ENCODE peak calls at places on chromosomes 5 and 9, in four cellular contexts. One of them, this sample, is unnamed.

GRCh38 chr9:118192807-118193206 is 488.6 kb downstream of the TLR4 start:
- DNase-seq in PC-9: no peak
- DNase-seq in GM20000: no peak
- DNase-seq in bronchial epithelial cell: no peak
- DNase-seq in this sample: no peak

GRCh38 chr9:137638680-137639079 is 19.9 kb downstream of the EHMT1 start:
- DNase-seq in PC-9: no peak
- DNase-seq in GM20000: no peak
- DNase-seq in bronchial epithelial cell: no peak
- DNase-seq in this sample: no peak

GRCh38 chr5:60161340-60161934 is 267.9 kb upstream of the PDE4D start:
- DNase-seq in PC-9: peak
- DNase-seq in GM20000: peak
- DNase-seq in bronchial epithelial cell: peak
- DNase-seq in this sample: peak

GRCh38 chr5:178310130-178310865 is 77.7 kb upstream of the PHYKPL start:
- DNase-seq in PC-9: no peak
- DNase-seq in GM20000: no peak
- DNase-seq in bronchial epithelial cell: no peak
- DNase-seq in this sample: no peak

GRCh38 chr9:70485273-70485858 is 70.9 kb upstream of the KLF9 start:
- DNase-seq in PC-9: no peak
- DNase-seq in GM20000: no peak
- DNase-seq in bronchial epithelial cell: no peak
- DNase-seq in this sample: no peak

GRCh38 chr5:29367176-29367833 is 1826.2 kb upstream of the CDH6 start:
- DNase-seq in PC-9: no peak
- DNase-seq in GM20000: no peak
- DNase-seq in bronchial epithelial cell: no peak
- DNase-seq in this sample: no peak

GRCh38 chr9:86434039-86434726 is 80.0 kb upstream of the TUT7 start:
- DNase-seq in PC-9: peak
- DNase-seq in GM20000: peak
- DNase-seq in bronchial epithelial cell: peak
- DNase-seq in this sample: peak

GRCh38 chr9:2622361-2623045 is 916 bp downstream of the VLDLR start:
- DNase-seq in PC-9: peak
- DNase-seq in GM20000: peak
- DNase-seq in bronchial epithelial cell: peak
- DNase-seq in this sample: peak

GRCh38 chr5:38809388-38810359 is 36.1 kb upstream of the OSMR start:
- DNase-seq in PC-9: peak
- DNase-seq in GM20000: peak
- DNase-seq in bronchial epithelial cell: peak
- DNase-seq in this sample: peak

GRCh38 chr5:95907740-95908706 is 53.6 kb downstream of the ELL2 start:
- DNase-seq in PC-9: no peak
- DNase-seq in GM20000: no peak
- DNase-seq in bronchial epithelial cell: no peak
- DNase-seq in this sample: no peak

GRCh38 chr5:151772868-151773561 is 1.3 kb downstream of the G3BP1 start:
- DNase-seq in PC-9: no peak
- DNase-seq in GM20000: no peak
- DNase-seq in bronchial epithelial cell: peak
- DNase-seq in this sample: no peak

GRCh38 chr5:36301858-36302603 is at the start of gene RANBP3L:
- DNase-seq in PC-9: no peak
- DNase-seq in GM20000: no peak
- DNase-seq in bronchial epithelial cell: peak
- DNase-seq in this sample: peak

GRCh38 chr5:149289307-149289706 is 17.6 kb downstream of the AFAP1L1 start:
- DNase-seq in PC-9: no peak
- DNase-seq in GM20000: no peak
- DNase-seq in bronchial epithelial cell: no peak
- DNase-seq in this sample: no peak

GRCh38 chr5:145483211-145483610 is 351.9 kb downstream of the PRELID2 start:
- DNase-seq in PC-9: no peak
- DNase-seq in GM20000: no peak
- DNase-seq in bronchial epithelial cell: peak
- DNase-seq in this sample: no peak

GRCh38 chr9:137970098-137970497 is 92.5 kb downstream of the CACNA1B start:
- DNase-seq in PC-9: no peak
- DNase-seq in GM20000: no peak
- DNase-seq in bronchial epithelial cell: no peak
- DNase-seq in this sample: peak

GRCh38 chr9:70156729-70157128 is 102.0 kb upstream of the SMC5 start:
- DNase-seq in PC-9: no peak
- DNase-seq in GM20000: no peak
- DNase-seq in bronchial epithelial cell: no peak
- DNase-seq in this sample: no peak

GRCh38 chr5:134247411-134247810 is 21.5 kb upstream of the PPP2CA start:
- DNase-seq in PC-9: peak
- DNase-seq in GM20000: no peak
- DNase-seq in bronchial epithelial cell: peak
- DNase-seq in this sample: no peak

GRCh38 chr5:134559672-134560071 is 34.2 kb downstream of the JADE2 start:
- DNase-seq in PC-9: no peak
- DNase-seq in GM20000: no peak
- DNase-seq in bronchial epithelial cell: no peak
- DNase-seq in this sample: no peak

GRCh38 chr5:173534031-173534430 is 82.4 kb downstream of the BOD1 start:
- DNase-seq in PC-9: no peak
- DNase-seq in GM20000: no peak
- DNase-seq in bronchial epithelial cell: no peak
- DNase-seq in this sample: no peak

GRCh38 chr5:125348221-125348692 is 601.8 kb upstream of the ZNF608 start:
- DNase-seq in PC-9: no peak
- DNase-seq in GM20000: no peak
- DNase-seq in bronchial epithelial cell: no peak
- DNase-seq in this sample: no peak

GRCh38 chr9:14692536-14692917 is 705 bp downstream of the ZDHHC21 start:
- DNase-seq in PC-9: no peak
- DNase-seq in GM20000: no peak
- DNase-seq in bronchial epithelial cell: no peak
- DNase-seq in this sample: no peak

GRCh38 chr5:36177715-36178556 is 26.0 kb downstream of the SKP2 start:
- DNase-seq in PC-9: peak
- DNase-seq in GM20000: no peak
- DNase-seq in bronchial epithelial cell: peak
- DNase-seq in this sample: peak

GRCh38 chr9:115042781-115043509 is 75.0 kb downstream of the TNC start:
- DNase-seq in PC-9: no peak
- DNase-seq in GM20000: peak
- DNase-seq in bronchial epithelial cell: no peak
- DNase-seq in this sample: peak

GRCh38 chr5:95808686-95809413 is 13.7 kb downstream of the GLRX start:
- DNase-seq in PC-9: no peak
- DNase-seq in GM20000: peak
- DNase-seq in bronchial epithelial cell: no peak
- DNase-seq in this sample: peak

GRCh38 chr9:135224921-135225541 is 137.6 kb downstream of the OLFM1 start:
- DNase-seq in PC-9: no peak
- DNase-seq in GM20000: no peak
- DNase-seq in bronchial epithelial cell: no peak
- DNase-seq in this sample: no peak

GRCh38 chr5:64827703-64828102 is 59.0 kb downstream of the CWC27 start:
- DNase-seq in PC-9: no peak
- DNase-seq in GM20000: no peak
- DNase-seq in bronchial epithelial cell: no peak
- DNase-seq in this sample: no peak

GRCh38 chr5:122864400-122864799 is 19.0 kb downstream of the SNX24 start:
- DNase-seq in PC-9: no peak
- DNase-seq in GM20000: no peak
- DNase-seq in bronchial epithelial cell: no peak
- DNase-seq in this sample: no peak

GRCh38 chr9:7782390-7783120 is 17.0 kb downstream of the DMAC1 start:
- DNase-seq in PC-9: no peak
- DNase-seq in GM20000: no peak
- DNase-seq in bronchial epithelial cell: no peak
- DNase-seq in this sample: no peak

GRCh38 chr9:120412425-120412951 is 167.5 kb downstream of the CDK5RAP2 start:
- DNase-seq in PC-9: no peak
- DNase-seq in GM20000: no peak
- DNase-seq in bronchial epithelial cell: peak
- DNase-seq in this sample: no peak

GRCh38 chr9:37001461-37001860 is 32.6 kb downstream of the PAX5 start:
- DNase-seq in PC-9: no peak
- DNase-seq in GM20000: peak
- DNase-seq in bronchial epithelial cell: no peak
- DNase-seq in this sample: no peak

GRCh38 chr5:110663525-110663924 is 62.9 kb downstream of the TMEM232 start:
- DNase-seq in PC-9: no peak
- DNase-seq in GM20000: peak
- DNase-seq in bronchial epithelial cell: no peak
- DNase-seq in this sample: no peak

GRCh38 chr5:143026380-143026779 is 256.2 kb downstream of the ARHGAP26 start:
- DNase-seq in PC-9: no peak
- DNase-seq in GM20000: no peak
- DNase-seq in bronchial epithelial cell: no peak
- DNase-seq in this sample: no peak

GRCh38 chr9:136336156-136336860 is 9.0 kb downstream of the GPSM1 start:
- DNase-seq in PC-9: no peak
- DNase-seq in GM20000: no peak
- DNase-seq in bronchial epithelial cell: no peak
- DNase-seq in this sample: no peak

GRCh38 chr5:57906637-57907036 is 424.0 kb upstream of the ACTBL2 start:
- DNase-seq in PC-9: no peak
- DNase-seq in GM20000: no peak
- DNase-seq in bronchial epithelial cell: no peak
- DNase-seq in this sample: no peak

GRCh38 chr5:57915536-57915935 is 432.9 kb upstream of the ACTBL2 start:
- DNase-seq in PC-9: no peak
- DNase-seq in GM20000: no peak
- DNase-seq in bronchial epithelial cell: no peak
- DNase-seq in this sample: no peak

GRCh38 chr5:57911466-57911865 is 428.9 kb upstream of the ACTBL2 start:
- DNase-seq in PC-9: no peak
- DNase-seq in GM20000: no peak
- DNase-seq in bronchial epithelial cell: no peak
- DNase-seq in this sample: no peak
- TF ChIP-seq CTCF in PC-9: no peak
- TF ChIP-seq CTCF in GM20000: no peak
- TF ChIP-seq CTCF in bronchial epithelial cell: no peak
- TF ChIP-seq CTCF in this sample: no peak

GRCh38 chr9:110217656-110218099 is 9.7 kb upstream of the C9orf152 start:
- DNase-seq in PC-9: peak
- DNase-seq in GM20000: peak
- DNase-seq in bronchial epithelial cell: peak
- DNase-seq in this sample: peak
- TF ChIP-seq CTCF in PC-9: peak
- TF ChIP-seq CTCF in GM20000: peak
- TF ChIP-seq CTCF in bronchial epithelial cell: peak
- TF ChIP-seq CTCF in this sample: peak

GRCh38 chr5:154642499-154643245 is 112.5 kb upstream of the LARP1 start:
- DNase-seq in PC-9: peak
- DNase-seq in GM20000: no peak
- DNase-seq in bronchial epithelial cell: peak
- DNase-seq in this sample: no peak
- TF ChIP-seq CTCF in PC-9: peak
- TF ChIP-seq CTCF in GM20000: no peak
- TF ChIP-seq CTCF in bronchial epithelial cell: peak
- TF ChIP-seq CTCF in this sample: peak

DNA sequence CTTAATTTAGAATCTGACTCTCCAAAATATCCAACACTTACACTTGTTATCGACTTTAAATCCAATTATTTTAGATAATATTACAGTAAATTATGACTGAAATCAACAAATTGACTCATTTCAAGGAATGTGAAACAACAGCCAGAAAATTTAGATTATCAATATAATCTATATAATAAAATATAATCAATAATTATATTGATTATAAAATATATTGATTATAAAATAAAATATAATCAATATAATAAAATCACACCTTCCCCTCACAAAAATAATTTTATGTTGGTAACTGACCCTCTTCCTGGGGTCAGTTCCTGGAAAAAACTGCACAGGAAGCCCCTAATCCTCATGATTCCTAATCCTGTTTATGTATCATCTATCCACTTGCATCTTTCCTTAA is 91.1 kb downstream of the CEMIP2 start:
- DNase-seq in PC-9: no peak
- DNase-seq in GM20000: no peak
- DNase-seq in bronchial epithelial cell: no peak
- DNase-seq in this sample: no peak
- TF ChIP-seq CTCF in PC-9: no peak
- TF ChIP-seq CTCF in GM20000: no peak
- TF ChIP-seq CTCF in bronchial epithelial cell: no peak
- TF ChIP-seq CTCF in this sample: no peak

GRCh38 chr9:116491219-116491618 is 195.9 kb upstream of the TRIM32 start:
- DNase-seq in PC-9: no peak
- DNase-seq in GM20000: no peak
- DNase-seq in bronchial epithelial cell: no peak
- DNase-seq in this sample: no peak
- TF ChIP-seq CTCF in PC-9: no peak
- TF ChIP-seq CTCF in GM20000: no peak
- TF ChIP-seq CTCF in bronchial epithelial cell: no peak
- TF ChIP-seq CTCF in this sample: no peak

GRCh38 chr5:180648658-180649296 is 623 bp downstream of the FLT4 start:
- DNase-seq in PC-9: no peak
- DNase-seq in GM20000: peak
- DNase-seq in bronchial epithelial cell: no peak
- DNase-seq in this sample: no peak
- TF ChIP-seq CTCF in PC-9: no peak
- TF ChIP-seq CTCF in GM20000: no peak
- TF ChIP-seq CTCF in bronchial epithelial cell: peak
- TF ChIP-seq CTCF in this sample: no peak

GRCh38 chr5:6525910-6526309 is 77.3 kb downstream of the UBE2QL1 start:
- DNase-seq in PC-9: peak
- DNase-seq in GM20000: peak
- DNase-seq in bronchial epithelial cell: peak
- DNase-seq in this sample: peak
- TF ChIP-seq CTCF in PC-9: peak
- TF ChIP-seq CTCF in GM20000: peak
- TF ChIP-seq CTCF in bronchial epithelial cell: no peak
- TF ChIP-seq CTCF in this sample: peak

This sample was measured in GM13976.